ENCODE peak calls at places on chromosomes 2 and 18, in six cellular contexts. X, R, D, W, A and B are unnamed samples.

GRCh38 chr2:16174693-16175045 is 234.3 kb downstream of the MYCN start:
- DNase-seq in X (no peak), R (no peak), D (no peak), W (no peak), A (no peak), B (no peak)

GRCh38 chr2:213104089-213104902 is 47.1 kb downstream of the IKZF2 start:
- DNase-seq in X (no peak), R (no peak), D (no peak), W (no peak), A (peak; percentile 66), B (peak; percentile 74)

GRCh38 chr2:193556766-193557470 is 1362.2 kb upstream of the TMEFF2 start:
- DNase-seq in X (no peak), R (no peak), D (no peak), W (no peak), A (peak; percentile 76), B (peak; percentile 9)

GRCh38 chr2:186515376-186515775 is 29.3 kb downstream of the ZC3H15 start:
- DNase-seq in X (no peak), R (no peak), D (no peak), W (no peak), A (peak; percentile 41), B (no peak)

GRCh38 chr2:236501531-236501930 is 68.1 kb upstream of the ACKR3 start:
- DNase-seq in X (no peak), R (no peak), D (no peak), W (no peak), A (no peak), B (no peak)

GRCh38 chr18:13539050-13539449 is 187.3 kb downstream of the FAM210A start:
- DNase-seq in X (no peak), R (no peak), D (peak; percentile 64), W (peak; percentile 57), A (no peak), B (no peak)

GRCh38 chr18:7196421-7196820 is 34.5 kb upstream of the LRRC30 start:
- DNase-seq in X (no peak), R (no peak), D (no peak), W (no peak), A (no peak), B (no peak)

GRCh38 chr18:37299471-37300304 is 265.9 kb downstream of the CELF4 start:
- DNase-seq in X (peak; percentile 72), R (peak; percentile 91), D (peak; percentile 94), W (no peak), A (peak; percentile 95), B (peak; percentile 97)

GRCh38 chr2:233419626-233420431 is 65.5 kb downstream of the DGKD start:
- DNase-seq in X (no peak), R (peak; percentile 65), D (peak; percentile 25), W (peak; percentile 64), A (no peak), B (peak; percentile 39)

GRCh38 chr2:233418052-233418760 is 63.9 kb downstream of the DGKD start:
- DNase-seq in X (no peak), R (peak; percentile 16), D (no peak), W (no peak), A (no peak), B (no peak)

GRCh38 chr2:233421091-233421816 is 67.0 kb downstream of the DGKD start:
- DNase-seq in X (no peak), R (peak; percentile 53), D (peak; percentile 32), W (no peak), A (no peak), B (no peak)

GRCh38 chr2:233417282-233417681 is 63.0 kb downstream of the DGKD start:
- DNase-seq in X (no peak), R (no peak), D (no peak), W (no peak), A (no peak), B (no peak)

DNA sequence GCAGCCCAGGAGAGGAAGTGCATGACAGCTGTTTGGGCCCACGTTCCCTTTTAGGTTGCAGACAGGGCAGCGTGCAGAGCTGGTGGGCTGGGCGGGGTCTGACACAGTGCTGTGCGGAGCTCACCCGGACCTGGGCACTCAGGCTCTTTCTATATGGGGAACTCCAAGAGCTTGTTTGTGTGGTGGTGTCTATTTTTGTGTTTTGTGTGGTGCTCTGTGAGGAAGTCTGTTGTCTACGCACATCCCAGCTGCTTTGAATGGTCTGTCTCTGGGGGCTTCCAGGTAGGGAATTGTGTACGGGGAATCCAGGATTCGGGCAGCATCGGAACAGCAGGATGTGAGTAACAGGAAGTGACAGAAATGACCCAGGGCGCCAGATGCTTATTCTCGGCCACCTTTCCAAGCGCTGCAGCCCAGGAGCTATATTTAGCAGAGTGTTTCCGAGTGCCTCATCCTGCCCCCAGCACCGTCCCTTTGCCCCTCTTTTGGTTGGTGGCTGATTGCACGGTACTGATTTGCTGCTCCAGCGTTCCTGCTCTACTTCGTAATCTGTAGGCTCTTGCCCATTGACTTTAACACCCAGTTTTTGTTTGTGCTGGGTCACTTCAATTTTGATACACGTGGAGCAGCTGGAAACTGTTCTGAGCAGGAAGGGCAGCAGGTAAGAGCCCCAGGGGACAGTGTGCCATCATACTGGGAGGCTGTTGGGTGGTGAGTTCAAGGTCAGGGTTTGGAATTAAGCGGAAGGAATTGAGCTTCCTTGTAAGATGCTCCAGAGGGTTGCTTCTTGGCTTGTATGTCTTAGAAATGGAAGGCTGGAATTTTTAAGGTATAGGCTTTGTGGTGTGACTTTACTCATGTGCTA is 64.7 kb downstream of the DGKD start:
- DNase-seq in X (no peak), R (peak; percentile 85), D (peak; percentile 66), W (peak; percentile 74), A (peak; percentile 77), B (peak; percentile 49)
- H3K4me1 ChIP-seq in X (no peaks in the 10 kb centered on the region), R (peaks cover 85% of the 10 kb centered on the region), D (peaks cover 19% of the 10 kb centered on the region), W (peaks cover 97% of the 10 kb centered on the region), A (peaks cover 17% of the 10 kb centered on the region), B (peaks cover 17% of the 10 kb centered on the region)

GRCh38 chr2:234565842-234566619 is 69.2 kb upstream of the ARL4C start:
- DNase-seq in X (no peak), R (no peak), D (no peak), W (no peak), A (peak; percentile 68), B (no peak)

GRCh38 chr2:234566622-234567021 is 69.7 kb upstream of the ARL4C start:
- DNase-seq in X (no peak), R (no peak), D (no peak), W (no peak), A (peak; percentile 33), B (no peak)

GRCh38 chr2:234570476-234570875 is 73.6 kb upstream of the ARL4C start:
- DNase-seq in X (no peak), R (no peak), D (no peak), W (no peak), A (peak; percentile 58), B (no peak)

GRCh38 chr2:234571620-234572407 is 74.9 kb upstream of the ARL4C start:
- DNase-seq in X (no peak), R (no peak), D (no peak), W (no peak), A (peak; percentile 53), B (no peak)

GRCh38 chr2:234569776-234570430 is 73.0 kb upstream of the ARL4C start:
- DNase-seq in X (no peak), R (no peak), D (no peak), W (no peak), A (no peak), B (no peak)
- H3K4me3 ChIP-seq in X (no peak overlapping the region), R (no peak overlapping the region), D (no peak overlapping the region), W (no peak overlapping the region), A (no peak overlapping the region), B (no peak overlapping the region)

GRCh38 chr2:101735166-101735533 is 37.6 kb downstream of the MAP4K4 start:
- DNase-seq in X (no peak), R (no peak), D (no peak), W (no peak), A (no peak), B (no peak)
- H3K4me1 ChIP-seq in X (no peaks in the 10 kb centered on the region), R (peaks cover 82% of the 10 kb centered on the region), D (peaks cover 28% of the 10 kb centered on the region), W (peaks cover 64% of the 10 kb centered on the region), A (peaks cover 36% of the 10 kb centered on the region), B (peaks cover 54% of the 10 kb centered on the region)

DNA sequence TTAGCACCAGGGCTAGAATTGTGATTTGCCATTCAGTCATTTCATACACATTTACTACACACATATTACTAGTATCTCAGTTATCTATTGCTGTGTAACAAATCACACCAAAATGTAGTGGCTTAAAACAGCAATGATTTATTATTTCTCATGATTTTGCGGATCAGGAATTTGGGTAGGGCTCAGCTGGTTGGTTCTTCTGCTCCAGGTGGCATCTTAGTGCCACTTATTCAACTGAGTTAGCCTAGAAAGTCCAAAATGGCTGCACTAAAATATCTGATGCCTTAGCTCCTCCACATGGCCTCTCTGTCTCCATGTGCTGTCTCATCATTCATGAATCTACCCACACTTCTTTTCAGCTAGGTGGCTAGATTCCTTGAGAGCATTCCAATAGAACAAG is 107.1 kb downstream of the ZFP36L2 start:
- DNase-seq in X (no peak), R (no peak), D (no peak), W (no peak), A (no peak), B (no peak)
- H3K4me3 ChIP-seq in X (no peak overlapping the region), R (no peak overlapping the region), D (no peak overlapping the region), W (no peak overlapping the region), A (no peak overlapping the region), B (no peak overlapping the region)

GRCh38 chr2:6937582-6937981 is 20.4 kb downstream of the RNF144A start:
- DNase-seq in X (no peak), R (no peak), D (no peak), W (no peak), A (no peak), B (no peak)
- H3K4me1 ChIP-seq in X (no peaks in the 10 kb centered on the region), R (no peaks in the 10 kb centered on the region), D (peaks cover 2% of the 10 kb centered on the region), W (peaks cover 26% of the 10 kb centered on the region), A (no peaks in the 10 kb centered on the region), B (no peaks in the 10 kb centered on the region)